ENCODE peak calls at places on chromosomes 16 and 17, in four cellular contexts. J is fibroblast of lung, K is MCF 10A, B is kidney epithelial cell. P is an unnamed sample.

GRCh38 chr16:78770353-78771091 is 671.1 kb downstream of the WWOX start:
- DNase-seq in B (no peak), J (peak; percentile 29), K (peak; percentile 52), P (peak; percentile 80)

GRCh38 chr17:33202011-33202410 is 91.1 kb downstream of the ASIC2 start:
- DNase-seq in J (no peak), B (no peak), K (no peak), P (no peak)

GRCh38 chr17:62724398-62725146 is 83.5 kb downstream of the MARCHF10 start:
- DNase-seq in K (peak; percentile 63), J (no peak), B (no peak), P (peak; percentile 60)

GRCh38 chr16:89449726-89450335 is 40.5 kb downstream of the ANKRD11 start:
- DNase-seq in K (no peak), J (no peak), B (no peak), P (no peak)

GRCh38 chr16:47979783-47980182 is 176.0 kb downstream of the ABCC12 start:
- DNase-seq in K (no peak), J (no peak), B (no peak), P (no peak)

GRCh38 chr17:19290047-19290705 is 53.0 kb downstream of the EPN2 start:
- DNase-seq in B (no peak), K (no peak), J (no peak), P (no peak)

GRCh38 chr17:20077978-20078674 is 69.0 kb downstream of the SPECC1 start:
- DNase-seq in B (no peak), J (no peak), K (no peak), P (no peak)

GRCh38 chr17:20173091-20173490 is 163.9 kb downstream of the SPECC1 start:
- DNase-seq in J (no peak), B (no peak), K (no peak), P (no peak)

GRCh38 chr17:28174352-28175046 is 132.0 kb downstream of the NLK start:
- DNase-seq in J (no peak), B (no peak), K (no peak), P (peak; percentile 18)

GRCh38 chr17:79095345-79096055 is 20.9 kb downstream of the ENGASE start:
- DNase-seq in B (no peak), J (no peak), K (peak; percentile 23), P (no peak)

GRCh38 chr16:69328854-69329316 is 1.5 kb downstream of the PDF start:
- DNase-seq in J (peak; percentile 44), K (peak; percentile 70), B (no peak), P (no peak)

GRCh38 chr17:29674270-29674669 is 51.6 kb upstream of the CORO6 start:
- DNase-seq in J (no peak), B (no peak), K (no peak), P (no peak)

GRCh38 chr16:22402191-22402590 is 27.8 kb upstream of the CDR2 start:
- DNase-seq in J (no peak), K (no peak), B (no peak), P (no peak)

GRCh38 chr16:5234295-5235050 is 136.9 kb upstream of the EEF2KMT start:
- DNase-seq in K (no peak), J (no peak), B (no peak), P (no peak)

GRCh38 chr16:67068212-67068753 is 39.3 kb downstream of the CBFB start:
- DNase-seq in J (peak; percentile 28), K (peak; percentile 27), B (no peak), P (no peak)

GRCh38 chr16:75527825-75528299 is 8.0 kb downstream of the CHST5 start:
- DNase-seq in K (no peak), B (no peak), J (no peak), P (no peak)

GRCh38 chr17:65163990-65164495 is 26.9 kb downstream of the RGS9 start:
- DNase-seq in B (no peak), K (peak; percentile 55), J (peak; percentile 74), P (no peak)

GRCh38 chr16:89422905-89423630 is 67.3 kb downstream of the ANKRD11 start:
- DNase-seq in B (peak; percentile 44), J (peak; percentile 28), K (no peak), P (peak; percentile 75)

GRCh38 chr16:817001-817906 is 16.7 kb upstream of the GNG13 start:
- DNase-seq in K (no peak), J (no peak), B (no peak), P (no peak)

GRCh38 chr16:15513169-15513568 is 78.8 kb downstream of the BMERB1 start:
- DNase-seq in K (no peak), B (no peak), J (no peak), P (no peak)

GRCh38 chr16:49281481-49281842 is at the start of gene CBLN1:
- DNase-seq in B (no peak), J (no peak), K (no peak), P (no peak)

GRCh38 chr16:49278944-49279725 is 2.5 kb downstream of the CBLN1 start:
- DNase-seq in B (no peak), K (no peak), J (no peak), P (no peak)

GRCh38 chr16:49278567-49278827 is 3.1 kb downstream of the CBLN1 start:
- DNase-seq in B (no peak), K (no peak), J (no peak), P (no peak)

GRCh38 chr16:49280861-49281331 is 742 bp downstream of the CBLN1 start:
- DNase-seq in J (no peak), K (no peak), B (no peak), P (no peak)

DNA sequence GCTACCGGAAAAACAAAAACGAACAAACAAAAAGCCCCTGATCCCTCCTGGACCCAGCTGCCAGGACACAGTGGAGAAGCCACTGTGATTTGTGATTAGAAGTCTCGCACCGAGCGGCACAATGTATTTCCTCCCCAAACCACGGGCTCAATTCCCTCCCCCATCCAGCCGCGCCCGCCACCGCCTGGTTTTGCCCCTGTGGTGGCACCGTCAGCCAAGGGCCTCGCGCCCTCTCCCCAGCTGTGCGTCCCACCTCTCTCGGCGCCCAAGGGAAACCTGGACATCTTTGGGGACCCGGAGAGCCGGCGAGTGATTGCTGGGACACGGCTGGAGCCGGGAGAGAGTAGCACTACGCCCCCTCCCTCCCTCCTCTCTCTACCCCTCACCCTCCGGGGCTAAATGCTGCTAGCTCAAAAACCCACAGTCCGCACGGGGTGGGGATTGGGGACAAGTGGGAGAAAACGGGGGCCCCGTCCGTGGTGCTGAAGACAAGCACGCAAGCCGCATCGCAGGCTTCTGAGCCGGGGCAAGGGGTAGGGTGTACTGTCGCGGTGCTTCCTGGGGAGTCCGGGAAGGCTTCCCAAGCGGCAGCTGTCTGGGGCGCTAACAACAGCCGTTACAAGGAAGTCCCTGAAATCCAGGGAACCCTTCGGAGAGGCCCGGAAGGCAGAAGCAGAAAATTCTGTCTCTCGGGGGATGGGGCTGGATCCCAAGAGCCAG is 1.5 kb downstream of the CBLN1 start:
- DNase-seq in K (no peak), J (no peak), B (no peak), P (no peak)
- TF ChIP-seq CTCF in K (no peak), J (no peak), B (no peak), P (no peak)

GRCh38 chr17:42310281-42311156 is 22.2 kb downstream of the STAT5A start:
- DNase-seq in K (no peak), J (no peak), B (no peak), P (no peak)
- TF ChIP-seq CTCF in K (no peak), J (no peak), B (peak; percentile 16), P (no peak)

GRCh38 chr17:71458322-71458721 is 662.5 kb upstream of the SOX9 start:
- DNase-seq in K (peak; percentile 83), J (no peak), B (no peak), P (no peak)

GRCh38 chr17:71455219-71455618 is 665.6 kb upstream of the SOX9 start:
- DNase-seq in K (no peak), B (no peak), J (no peak), P (no peak)

GRCh38 chr17:71461504-71462197 is 659.2 kb upstream of the SOX9 start:
- DNase-seq in K (no peak), B (no peak), J (no peak), P (no peak)

GRCh38 chr17:71464241-71464640 is 656.6 kb upstream of the SOX9 start:
- DNase-seq in B (no peak), J (no peak), K (no peak), P (no peak)

GRCh38 chr17:71460943-71461342 is 659.9 kb upstream of the SOX9 start:
- DNase-seq in K (peak; percentile 55), J (peak; percentile 55), B (no peak), P (no peak)
- TF ChIP-seq CTCF in K (peak; percentile 14), J (peak; percentile 44), B (peak; percentile 33), P (no peak)

GRCh38 chr17:50508573-50509460 is 578 bp downstream of the MYCBPAP start:
- DNase-seq in K (no peak), J (no peak), B (no peak), P (no peak)

GRCh38 chr17:50506298-50506697 is 1.9 kb upstream of the MYCBPAP start:
- DNase-seq in J (no peak), B (no peak), K (no peak), P (no peak)

GRCh38 chr17:50505731-50506130 is 2.5 kb upstream of the MYCBPAP start:
- DNase-seq in K (no peak), B (no peak), J (no peak), P (no peak)

GRCh38 chr17:50511058-50511457 is 2.8 kb downstream of the MYCBPAP start:
- DNase-seq in B (no peak), K (no peak), J (peak; percentile 38), P (no peak)

GRCh38 chr17:50507871-50508572 is at the start of gene MYCBPAP:
- DNase-seq in B (no peak), K (no peak), J (peak; percentile 83), P (peak; percentile 64)
- TF ChIP-seq CTCF in B (peak; percentile 3), K (no peak), J (no peak), P (no peak)

DNA sequence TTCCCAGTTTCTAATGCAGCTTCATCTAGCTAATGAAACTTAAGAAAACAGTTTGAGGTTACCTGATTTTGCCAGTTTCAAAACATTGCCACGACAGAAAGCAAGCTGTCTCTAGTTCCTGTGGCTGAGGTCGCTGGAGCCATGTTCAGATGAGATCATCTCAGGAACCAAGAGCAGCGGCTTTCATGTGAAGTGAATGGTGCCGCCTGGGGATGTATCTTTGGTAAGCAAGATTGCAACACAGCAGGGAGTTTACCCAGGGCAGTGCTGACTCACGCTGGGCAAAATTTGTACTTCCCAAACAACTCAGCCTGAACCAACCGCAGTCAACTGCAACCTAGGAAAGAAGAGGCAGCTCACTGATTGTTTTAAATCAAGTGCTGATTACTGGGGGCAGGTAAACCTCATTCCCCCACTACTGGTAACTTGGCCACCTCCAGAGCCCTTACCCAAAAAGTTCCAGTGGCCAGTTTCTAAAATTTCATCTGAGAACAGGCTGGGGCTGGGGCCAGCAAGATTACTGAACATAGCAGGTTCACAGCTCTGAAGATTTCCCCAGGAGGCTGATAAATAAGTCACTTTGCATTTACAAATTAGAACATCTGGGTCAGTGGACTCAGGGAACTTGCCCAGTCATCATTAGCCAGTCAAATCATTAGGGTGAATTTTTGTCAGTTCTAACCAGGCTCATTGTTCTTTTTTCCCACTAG is at the start of gene RFFL:
- DNase-seq in J (peak; percentile 98), B (peak; percentile 99), K (peak; percentile 98), P (peak; percentile 78)
- TF ChIP-seq CTCF in J (peak; percentile 15), B (peak; percentile 25), K (no peak), P (no peak)

DNA sequence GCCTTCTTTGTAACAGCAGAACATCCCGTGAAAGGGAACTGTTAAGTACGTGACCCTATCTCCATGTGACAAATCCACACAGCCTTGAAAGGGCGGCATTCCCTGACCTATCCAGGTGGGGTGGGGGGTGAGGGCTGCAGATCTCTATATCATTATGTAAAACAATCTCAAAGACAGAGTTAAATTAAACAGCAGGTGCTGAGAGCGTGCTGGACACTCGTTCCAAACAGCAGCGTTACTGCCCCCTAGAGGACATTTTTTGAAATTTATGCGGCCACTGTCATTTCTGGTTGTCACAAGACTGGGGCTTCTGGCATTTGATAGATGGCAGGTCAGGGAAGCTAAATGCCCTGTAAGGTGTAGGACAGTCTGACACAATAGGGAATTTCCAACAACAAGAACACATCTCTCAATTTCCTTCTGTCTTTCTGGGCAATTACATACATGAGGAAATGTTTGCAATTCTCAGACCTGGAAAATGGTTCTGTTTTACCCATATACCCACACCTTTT is 6.7 kb upstream of the SLC25A39 start:
- DNase-seq in K (peak; percentile 80), B (no peak), J (peak; percentile 72), P (peak; percentile 57)
- TF ChIP-seq CTCF in K (peak; percentile 74), B (peak; percentile 75), J (peak; percentile 68), P (peak; percentile 81)

P was measured in natural killer cell.